ENCODE peak calls at places on chromosomes 7 and 10, in four cellular contexts. One of them, this sample, is unnamed.

GRCh38 chr7:79461660-79462059 is 8.2 kb upstream of the MAGI2 start:
- DNase-seq in body of pancreas: no peak
- DNase-seq in SW480: peak; percentile 9
- DNase-seq in Karpas-422: no peak
- DNase-seq in this sample: no peak

GRCh38 chr7:362416-363096 is 72.6 kb downstream of the FOXL3 start:
- DNase-seq in SW480: peak; percentile 81
- DNase-seq in Karpas-422: no peak
- DNase-seq in body of pancreas: peak; percentile 47
- DNase-seq in this sample: no peak

GRCh38 chr7:151716339-151716722 is 160.6 kb downstream of the PRKAG2 start:
- DNase-seq in body of pancreas: peak; percentile 52
- DNase-seq in SW480: no peak
- DNase-seq in Karpas-422: no peak
- DNase-seq in this sample: no peak

GRCh38 chr10:61952028-61952638 is 50.6 kb downstream of the ARID5B start:
- DNase-seq in Karpas-422: no peak
- DNase-seq in SW480: no peak
- DNase-seq in body of pancreas: no peak
- DNase-seq in this sample: no peak

GRCh38 chr10:124942317-124943169 is 620 bp downstream of the ZRANB1 start:
- DNase-seq in body of pancreas: no peak
- DNase-seq in Karpas-422: no peak
- DNase-seq in SW480: no peak
- DNase-seq in this sample: no peak

GRCh38 chr7:15765753-15766152 is 79.3 kb upstream of the MEOX2 start:
- DNase-seq in Karpas-422: no peak
- DNase-seq in body of pancreas: no peak
- DNase-seq in SW480: no peak
- DNase-seq in this sample: peak; percentile 6

GRCh38 chr10:132306951-132307751 is 599 bp downstream of the STK32C start:
- DNase-seq in Karpas-422: no peak
- DNase-seq in SW480: peak; percentile 79
- DNase-seq in body of pancreas: peak; percentile 78
- DNase-seq in this sample: no peak

GRCh38 chr10:58299580-58299979 is 30.6 kb downstream of the CISD1 start:
- DNase-seq in Karpas-422: peak; percentile 82
- DNase-seq in SW480: peak; percentile 57
- DNase-seq in body of pancreas: peak; percentile 58
- DNase-seq in this sample: peak; percentile 36

GRCh38 chr10:44578271-44578670 is 193.4 kb upstream of the CXCL12 start:
- DNase-seq in body of pancreas: no peak
- DNase-seq in SW480: no peak
- DNase-seq in Karpas-422: peak; percentile 6
- DNase-seq in this sample: no peak

GRCh38 chr7:102875700-102876192 is 37.1 kb upstream of the LRRC17 start:
- DNase-seq in body of pancreas: peak; percentile 80
- DNase-seq in Karpas-422: peak; percentile 30
- DNase-seq in SW480: peak; percentile 96
- DNase-seq in this sample: no peak

GRCh38 chr10:125720002-125720382 is 483 bp downstream of the EDRF1 start:
- DNase-seq in SW480: no peak
- DNase-seq in body of pancreas: no peak
- DNase-seq in Karpas-422: peak; percentile 55
- DNase-seq in this sample: no peak

GRCh38 chr10:20765066-20765465 is 132.0 kb downstream of the NEBL start:
- DNase-seq in Karpas-422: no peak
- DNase-seq in body of pancreas: no peak
- DNase-seq in SW480: no peak
- DNase-seq in this sample: no peak